ENCODE peak calls at places on chromosomes 4 and X, in six cellular contexts. E, Q, F, K, N and L are unnamed samples.

GRCh38 chrX:9746148-9746880 is 19.3 kb downstream of the GPR143 start:
- DNase-seq in E (no peak), Q (no peak), F (peak; percentile 4), K (peak; percentile 90), N (no peak), L (no peak)

GRCh38 chr4:89598602-89599001 is 238.4 kb downstream of the SNCA start:
- DNase-seq in E (no peak), Q (no peak), F (peak; percentile 29), K (peak; percentile 74), N (no peak), L (no peak)

GRCh38 chr4:89294583-89295244 is 12.9 kb downstream of the GPRIN3 start:
- DNase-seq in E (no peak), Q (no peak), F (no peak), K (no peak), N (no peak), L (no peak)

GRCh38 chr4:101349346-101350064 is 2.2 kb upstream of the PPP3CA start:
- DNase-seq in E (peak; percentile 76), Q (no peak), F (peak; percentile 71), K (peak; percentile 41), N (no peak), L (no peak)

GRCh38 chr4:121199742-121200561 is 35.8 kb upstream of the TNIP3 start:
- DNase-seq in E (no peak), Q (no peak), F (no peak), K (no peak), N (no peak), L (no peak)

GRCh38 chr4:102299708-102300107 is 45.6 kb downstream of the SLC39A8 start:
- DNase-seq in E (no peak), Q (peak; percentile 7), F (peak; percentile 55), K (peak; percentile 44), N (no peak), L (no peak)

GRCh38 chr4:94410678-94411206 is 41.0 kb upstream of the PDLIM5 start:
- DNase-seq in E (no peak), Q (no peak), F (peak; percentile 22), K (peak; percentile 16), N (no peak), L (no peak)

GRCh38 chr4:122836941-122837340 is 10.3 kb downstream of the FGF2 start:
- DNase-seq in E (no peak), Q (no peak), F (peak; percentile 72), K (no peak), N (no peak), L (no peak)

GRCh38 chr4:104860227-104861123 is 286.2 kb upstream of the TET2 start:
- DNase-seq in E (peak; percentile 63), Q (peak; percentile 42), F (peak; percentile 90), K (peak; percentile 72), N (no peak), L (peak; percentile 3)

GRCh38 chr4:121950680-121951569 is 935 bp downstream of the TRPC3 start:
- DNase-seq in E (no peak), Q (no peak), F (no peak), K (no peak), N (no peak), L (no peak)

GRCh38 chrX:22122510-22122909 is 90.4 kb downstream of the PHEX start:
- DNase-seq in E (no peak), Q (no peak), F (peak; percentile 59), K (peak; percentile 51), N (no peak), L (no peak)

GRCh38 chr4:54998991-54999390 is 126.4 kb downstream of the KDR start:
- DNase-seq in E (no peak), Q (no peak), F (peak; percentile 55), K (peak; percentile 71), N (no peak), L (no peak)

GRCh38 chr4:25843340-25844097 is 19.3 kb downstream of the SEL1L3 start:
- DNase-seq in E (peak; percentile 58), Q (no peak), F (peak; percentile 53), K (no peak), N (no peak), L (no peak)

GRCh38 chr4:122539861-122540465 is 80.9 kb downstream of the IL21 start:
- DNase-seq in E (no peak), Q (no peak), F (no peak), K (peak; percentile 2), N (no peak), L (no peak)

GRCh38 chr4:155777971-155778710 is 19.3 kb downstream of the GUCY1B1 start:
- DNase-seq in E (no peak), Q (no peak), F (peak; percentile 42), K (no peak), N (no peak), L (no peak)

GRCh38 chr4:41438564-41438963 is 99.4 kb upstream of the LIMCH1 start:
- DNase-seq in E (no peak), Q (no peak), F (no peak), K (no peak), N (no peak), L (no peak)

GRCh38 chr4:86235549-86235948 is 124.3 kb downstream of the MAPK10 start:
- DNase-seq in E (no peak), Q (no peak), F (no peak), K (no peak), N (no peak), L (no peak)

GRCh38 chrX:39729834-39730670 is 367.7 kb downstream of the BCOR start:
- DNase-seq in E (no peak), Q (no peak), F (no peak), K (no peak), N (no peak), L (no peak)

GRCh38 chr4:184746532-184746870 is 12.6 kb upstream of the CENPU start:
- DNase-seq in E (peak; percentile 1), Q (no peak), F (peak; percentile 82), K (no peak), N (no peak), L (no peak)